ENCODE peak calls at places on chromosomes 16 and 17, in six cellular contexts. One of them, this sample, is unnamed.
A peak's percentile ranks its signal among the peaks of the same experiment; 100 is the strongest.

GRCh38 chr17:10226930-10227695 is 28.7 kb upstream of the GAS7 start:
- DNase-seq in AG04450: no peak
- DNase-seq in ascending aorta: peak; percentile 65
- DNase-seq in AG04449: no peak
- DNase-seq in IMR-90: peak; percentile 22
- DNase-seq in upper lobe of right lung: peak; percentile 73
- DNase-seq in this sample: peak; percentile 45

GRCh38 chr17:17416400-17417360 is 60.1 kb upstream of the MED9 start:
- DNase-seq in upper lobe of right lung: peak; percentile 75
- DNase-seq in AG04450: no peak
- DNase-seq in ascending aorta: no peak
- DNase-seq in AG04449: no peak
- DNase-seq in IMR-90: peak; percentile 87
- DNase-seq in this sample: peak; percentile 62

GRCh38 chr16:11669380-11670146 is 1.3 kb downstream of the SNN start:
- DNase-seq in ascending aorta: peak; percentile 83
- DNase-seq in upper lobe of right lung: no peak
- DNase-seq in IMR-90: peak; percentile 16
- DNase-seq in AG04449: no peak
- DNase-seq in AG04450: no peak
- DNase-seq in this sample: peak; percentile 23

GRCh38 chr17:1107777-1108559 is 71.8 kb downstream of the ABR start:
- DNase-seq in AG04450: no peak
- DNase-seq in AG04449: no peak
- DNase-seq in ascending aorta: peak; percentile 81
- DNase-seq in upper lobe of right lung: no peak
- DNase-seq in IMR-90: no peak
- DNase-seq in this sample: no peak

GRCh38 chr16:27234603-27235002 is 31.3 kb downstream of the KDM8 start:
- DNase-seq in AG04449: no peak
- DNase-seq in IMR-90: no peak
- DNase-seq in upper lobe of right lung: peak; percentile 45
- DNase-seq in ascending aorta: no peak
- DNase-seq in AG04450: no peak
- DNase-seq in this sample: no peak

GRCh38 chr16:14196539-14196938 is 125.4 kb downstream of the MRTFB start:
- DNase-seq in IMR-90: no peak
- DNase-seq in upper lobe of right lung: no peak
- DNase-seq in AG04450: no peak
- DNase-seq in AG04449: no peak
- DNase-seq in ascending aorta: no peak
- DNase-seq in this sample: peak; percentile 38

GRCh38 chr17:48483471-48484131 is 47.2 kb downstream of the HOXB1 start:
- DNase-seq in AG04450: peak; percentile 97
- DNase-seq in AG04449: peak; percentile 87
- DNase-seq in ascending aorta: no peak
- DNase-seq in IMR-90: peak; percentile 100
- DNase-seq in upper lobe of right lung: no peak
- DNase-seq in this sample: peak; percentile 97

GRCh38 chr16:84553873-84554399 is 49.5 kb upstream of the MEAK7 start:
- DNase-seq in AG04449: no peak
- DNase-seq in AG04450: no peak
- DNase-seq in ascending aorta: no peak
- DNase-seq in upper lobe of right lung: no peak
- DNase-seq in IMR-90: no peak
- DNase-seq in this sample: no peak

GRCh38 chr17:7922499-7923289 is 6.6 kb upstream of the RNF227 start:
- DNase-seq in IMR-90: peak; percentile 67
- DNase-seq in AG04450: peak; percentile 37
- DNase-seq in upper lobe of right lung: peak; percentile 93
- DNase-seq in ascending aorta: peak; percentile 90
- DNase-seq in AG04449: no peak
- DNase-seq in this sample: peak; percentile 83

GRCh38 chr16:4373909-4374742 is 2.5 kb downstream of the VASN start:
- DNase-seq in ascending aorta: peak; percentile 94
- DNase-seq in IMR-90: peak; percentile 98
- DNase-seq in upper lobe of right lung: peak; percentile 86
- DNase-seq in AG04449: peak; percentile 95
- DNase-seq in AG04450: peak; percentile 93
- DNase-seq in this sample: peak; percentile 97

GRCh38 chr16:25317732-25318316 is 60.2 kb upstream of the ZKSCAN2 start:
- DNase-seq in ascending aorta: no peak
- DNase-seq in upper lobe of right lung: no peak
- DNase-seq in AG04450: no peak
- DNase-seq in AG04449: no peak
- DNase-seq in IMR-90: no peak
- DNase-seq in this sample: no peak

GRCh38 chr17:9054611-9055010 is 33.3 kb downstream of the NTN1 start:
- DNase-seq in upper lobe of right lung: no peak
- DNase-seq in IMR-90: no peak
- DNase-seq in ascending aorta: peak; percentile 39
- DNase-seq in AG04450: no peak
- DNase-seq in AG04449: no peak
- DNase-seq in this sample: no peak

GRCh38 chr16:57071840-57072541 is 20.4 kb upstream of the CPNE2 start:
- DNase-seq in IMR-90: peak; percentile 62
- DNase-seq in ascending aorta: no peak
- DNase-seq in AG04450: no peak
- DNase-seq in upper lobe of right lung: no peak
- DNase-seq in AG04449: no peak
- DNase-seq in this sample: peak; percentile 45

GRCh38 chr17:3761061-3761917 is 37.6 kb downstream of the HASPIN start:
- DNase-seq in AG04449: no peak
- DNase-seq in AG04450: no peak
- DNase-seq in upper lobe of right lung: no peak
- DNase-seq in IMR-90: no peak
- DNase-seq in ascending aorta: no peak
- DNase-seq in this sample: no peak

GRCh38 chr17:59893617-59894100 is 738 bp downstream of the RPS6KB1 start:
- DNase-seq in AG04449: no peak
- DNase-seq in IMR-90: peak; percentile 8
- DNase-seq in ascending aorta: peak; percentile 54
- DNase-seq in AG04450: no peak
- DNase-seq in upper lobe of right lung: no peak
- DNase-seq in this sample: peak; percentile 31

GRCh38 chr17:81385320-81386111 is 9.7 kb upstream of the BAHCC1 start:
- DNase-seq in upper lobe of right lung: no peak
- DNase-seq in AG04449: no peak
- DNase-seq in ascending aorta: no peak
- DNase-seq in IMR-90: no peak
- DNase-seq in AG04450: no peak
- DNase-seq in this sample: peak; percentile 59

GRCh38 chr16:11333696-11334095 is 11.6 kb upstream of the RMI2 start:
- DNase-seq in ascending aorta: no peak
- DNase-seq in upper lobe of right lung: no peak
- DNase-seq in AG04450: no peak
- DNase-seq in AG04449: no peak
- DNase-seq in IMR-90: peak; percentile 64
- DNase-seq in this sample: no peak

GRCh38 chr17:40485851-40486512 is 15.4 kb downstream of the TNS4 start:
- DNase-seq in AG04449: peak; percentile 98
- DNase-seq in IMR-90: peak; percentile 100
- DNase-seq in AG04450: peak; percentile 98
- DNase-seq in upper lobe of right lung: no peak
- DNase-seq in ascending aorta: peak; percentile 79
- DNase-seq in this sample: peak; percentile 100

GRCh38 chr17:16943541-16944333 is 28.2 kb downstream of the TNFRSF13B start:
- DNase-seq in IMR-90: no peak
- DNase-seq in AG04450: no peak
- DNase-seq in upper lobe of right lung: no peak
- DNase-seq in AG04449: no peak
- DNase-seq in ascending aorta: no peak
- DNase-seq in this sample: no peak

GRCh38 chr17:4490637-4491061 is 8.0 kb upstream of the SPNS2 start:
- DNase-seq in upper lobe of right lung: no peak
- DNase-seq in IMR-90: no peak
- DNase-seq in AG04449: no peak
- DNase-seq in AG04450: no peak
- DNase-seq in ascending aorta: no peak
- DNase-seq in this sample: no peak

GRCh38 chr17:39702901-39703893 is 3.3 kb downstream of the ERBB2 start:
- DNase-seq in AG04450: no peak
- DNase-seq in upper lobe of right lung: peak; percentile 27
- DNase-seq in AG04449: no peak
- DNase-seq in ascending aorta: no peak
- DNase-seq in IMR-90: peak; percentile 11
- DNase-seq in this sample: no peak

GRCh38 chr16:56941092-56941491 is 9.2 kb downstream of the HERPUD1 start:
- DNase-seq in AG04449: no peak
- DNase-seq in IMR-90: no peak
- DNase-seq in AG04450: no peak
- DNase-seq in ascending aorta: no peak
- DNase-seq in upper lobe of right lung: no peak
- DNase-seq in this sample: no peak

GRCh38 chr17:47801176-47801765 is 20.3 kb downstream of the OSBPL7 start:
- DNase-seq in AG04450: no peak
- DNase-seq in AG04449: no peak
- DNase-seq in upper lobe of right lung: no peak
- DNase-seq in ascending aorta: no peak
- DNase-seq in IMR-90: no peak
- DNase-seq in this sample: no peak

GRCh38 chr16:73616186-73616585 is 568.3 kb upstream of the ZFHX3 start:
- DNase-seq in AG04450: no peak
- DNase-seq in IMR-90: no peak
- DNase-seq in AG04449: no peak
- DNase-seq in ascending aorta: no peak
- DNase-seq in upper lobe of right lung: no peak
- DNase-seq in this sample: no peak

GRCh38 chr16:30183961-30184429 is 593 bp downstream of the CORO1A start:
- DNase-seq in AG04449: no peak
- DNase-seq in upper lobe of right lung: peak; percentile 69
- DNase-seq in IMR-90: no peak
- DNase-seq in AG04450: no peak
- DNase-seq in ascending aorta: peak; percentile 69
- DNase-seq in this sample: no peak

DNA sequence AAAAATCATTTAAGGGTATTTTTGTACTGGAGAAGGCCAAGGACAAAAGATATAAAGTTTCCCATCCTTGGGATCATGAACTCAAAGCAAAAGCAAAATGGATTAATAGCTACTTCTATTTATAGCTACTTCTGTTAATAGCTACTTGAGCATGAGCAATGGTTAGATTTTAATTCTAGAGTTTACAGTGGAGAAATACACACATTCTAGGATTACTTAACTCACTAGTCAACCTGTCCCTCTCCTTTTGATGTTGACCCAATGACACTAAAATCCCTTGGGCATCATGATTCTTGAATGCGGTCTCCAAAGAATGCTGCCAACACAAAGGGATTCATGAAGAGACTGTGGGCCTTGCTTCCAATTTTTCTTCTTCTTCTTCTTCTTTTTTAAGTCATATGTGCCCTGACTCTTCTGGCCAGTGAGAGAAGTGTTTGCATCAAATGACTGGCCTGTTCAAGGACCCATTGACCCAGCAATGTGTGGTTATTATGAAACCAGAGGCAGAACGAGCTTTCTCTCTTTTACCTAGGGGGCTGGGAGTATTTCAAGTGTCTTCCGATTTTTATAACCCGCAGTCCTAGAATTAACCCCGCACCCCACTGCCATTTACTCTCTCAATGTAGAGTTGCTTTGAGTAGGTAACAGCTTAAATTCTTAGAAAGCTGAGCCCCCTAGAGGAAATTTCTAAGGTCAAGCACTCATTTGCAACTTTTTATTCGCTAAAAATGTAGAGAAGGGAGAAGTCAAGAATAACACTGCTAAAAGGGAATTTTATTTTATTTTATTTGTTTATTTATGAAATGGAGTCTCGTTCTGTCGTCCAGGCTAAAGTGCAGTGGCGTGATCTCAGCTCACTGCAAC is 34.6 kb downstream of the OTOA start:
- DNase-seq in ascending aorta: no peak
- DNase-seq in upper lobe of right lung: no peak
- DNase-seq in AG04449: no peak
- DNase-seq in IMR-90: no peak
- DNase-seq in AG04450: no peak
- DNase-seq in this sample: no peak
- TF ChIP-seq CTCF in ascending aorta: no peak
- TF ChIP-seq CTCF in upper lobe of right lung: no peak
- TF ChIP-seq CTCF in AG04449: no peak
- TF ChIP-seq CTCF in IMR-90: no peak
- TF ChIP-seq CTCF in AG04450: no peak
- TF ChIP-seq CTCF in this sample: no peak

DNA sequence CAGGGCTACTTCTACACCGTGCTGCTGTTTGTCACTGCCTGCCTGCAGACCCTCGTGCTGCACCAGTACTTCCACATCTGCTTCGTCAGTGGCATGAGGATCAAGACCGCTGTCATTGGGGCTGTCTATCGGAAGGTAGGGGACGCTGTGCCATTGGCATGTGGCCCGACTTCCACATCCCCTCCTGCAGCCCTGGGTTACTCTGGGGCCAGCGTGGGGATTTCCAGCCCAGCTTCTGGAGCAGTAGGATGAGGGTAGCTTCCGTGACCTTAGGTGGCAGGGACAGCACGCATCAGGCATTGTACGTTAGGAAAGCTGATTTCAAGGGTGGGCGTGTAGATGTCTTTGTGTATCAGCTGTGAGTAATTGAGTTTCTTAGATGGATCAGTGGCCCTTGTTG is 96.5 kb downstream of the ABCC1 start:
- DNase-seq in IMR-90: no peak
- DNase-seq in ascending aorta: no peak
- DNase-seq in AG04450: no peak
- DNase-seq in upper lobe of right lung: no peak
- DNase-seq in AG04449: no peak
- DNase-seq in this sample: no peak
- TF ChIP-seq CTCF in IMR-90: peak; percentile 13
- TF ChIP-seq CTCF in ascending aorta: no peak
- TF ChIP-seq CTCF in AG04450: peak; percentile 29
- TF ChIP-seq CTCF in upper lobe of right lung: no peak
- TF ChIP-seq CTCF in AG04449: no peak
- TF ChIP-seq CTCF in this sample: peak; percentile 37

DNA sequence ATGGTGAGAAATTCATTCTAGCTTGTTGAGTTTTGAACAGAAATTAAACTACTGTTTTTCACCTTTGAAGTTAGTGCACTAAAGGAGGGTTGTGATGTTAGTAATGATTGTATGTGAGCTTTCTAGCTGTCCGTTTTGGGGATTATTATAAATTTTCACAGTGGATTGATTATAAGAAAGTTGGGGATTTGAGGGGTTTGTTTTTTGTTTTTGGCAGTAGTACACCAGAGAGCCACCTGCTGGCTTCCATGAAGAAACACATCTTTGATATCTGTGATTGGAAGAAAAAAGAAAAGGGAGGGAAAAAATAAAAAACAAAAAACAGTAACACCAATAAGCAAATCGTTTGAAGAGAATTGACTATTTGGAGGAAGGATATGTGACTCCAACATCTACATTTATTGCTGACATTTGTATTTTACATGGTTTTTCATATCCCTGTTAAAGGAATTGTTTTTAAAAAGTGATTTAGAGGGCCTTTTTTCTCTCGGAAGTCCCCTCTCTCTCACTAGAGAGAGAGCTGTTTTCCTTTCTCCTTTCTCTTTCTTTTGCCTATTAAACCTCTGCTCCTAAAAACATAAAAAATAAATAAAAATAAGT is 1469.5 kb upstream of the GOT2 start:
- DNase-seq in AG04449: no peak
- DNase-seq in AG04450: no peak
- DNase-seq in IMR-90: peak; percentile 2
- DNase-seq in upper lobe of right lung: no peak
- DNase-seq in ascending aorta: no peak
- DNase-seq in this sample: peak; percentile 47
- TF ChIP-seq CTCF in AG04449: peak; percentile 9
- TF ChIP-seq CTCF in AG04450: peak; percentile 24
- TF ChIP-seq CTCF in IMR-90: peak; percentile 43
- TF ChIP-seq CTCF in upper lobe of right lung: peak; percentile 40
- TF ChIP-seq CTCF in ascending aorta: peak; percentile 9
- TF ChIP-seq CTCF in this sample: peak; percentile 64

GRCh38 chr17:68222586-68222985 is 25.3 kb upstream of the AMZ2 start:
- DNase-seq in ascending aorta: peak; percentile 33
- DNase-seq in IMR-90: no peak
- DNase-seq in AG04449: no peak
- DNase-seq in AG04450: no peak
- DNase-seq in upper lobe of right lung: no peak
- DNase-seq in this sample: no peak
- TF ChIP-seq CTCF in ascending aorta: no peak
- TF ChIP-seq CTCF in IMR-90: no peak
- TF ChIP-seq CTCF in AG04449: no peak
- TF ChIP-seq CTCF in AG04450: no peak
- TF ChIP-seq CTCF in upper lobe of right lung: no peak
- TF ChIP-seq CTCF in this sample: no peak